ENCODE peak calls at places on chromosomes 12 and 14, in nine cellular contexts. O is NCI-H1694 treated with DMSO at 0.1 percent for 48 hours; J is fibroblast of the conjunctiva; D is WTC11; H is CD8-positive, alpha-beta T cell; A is stimulated activated CD8-positive, alpha-beta memory T cell treated with anti-CD3 and anti-CD28 coated beads, Interleukin-15, amount 100 ng/mL, for 24 hours; Y is endothelial cell; Z is MV-4-11; F is CD4-positive, alpha-beta T cell. M is an unnamed sample.

GRCh38 chr12:14696265-14696741 is at the start of gene GUCY2C:
- DNase-seq in O (no peak), J (no peak), D (no peak), H (no peak), A (no peak), Y (no peak), Z (no peak), F (no peak), M (no peak)

GRCh38 chr14:96189288-96189711 is 15.3 kb upstream of the BDKRB2 start:
- DNase-seq in O (no peak), J (peak; percentile 22), D (no peak), H (no peak), A (no peak), Y (no peak), Z (no peak), F (no peak), M (no peak)

GRCh38 chr12:97951717-97952116 is 489.1 kb downstream of the RMST start:
- DNase-seq in O (no peak), J (no peak), D (no peak), H (no peak), A (no peak), Y (no peak), Z (no peak), F (no peak), M (no peak)

GRCh38 chr12:47264951-47265350 is 185.2 kb upstream of the AMIGO2 start:
- DNase-seq in O (no peak), J (no peak), D (no peak), H (no peak), A (no peak), Y (no peak), Z (no peak), F (no peak), M (no peak)

GRCh38 chr14:91228112-91229004 is 16.1 kb downstream of the GPR68 start:
- DNase-seq in O (no peak), J (no peak), D (peak; percentile 71), H (peak; percentile 55), A (peak; percentile 52), Y (no peak), Z (peak; percentile 42), F (peak; percentile 41), M (no peak)

GRCh38 chr12:75779891-75780501 is 251.6 kb downstream of the PHLDA1 start:
- DNase-seq in O (no peak), J (no peak), D (no peak), H (no peak), A (no peak), Y (no peak), Z (no peak), F (no peak), M (no peak)

GRCh38 chr14:95162641-95163040 is 5.3 kb upstream of the DICER1 start:
- DNase-seq in O (no peak), J (no peak), D (no peak), H (no peak), A (no peak), Y (no peak), Z (no peak), F (no peak), M (no peak)

GRCh38 chr14:74881425-74882102 is at the start of gene DLST:
- DNase-seq in O (peak; percentile 86), J (peak; percentile 60), D (peak; percentile 89), H (peak; percentile 78), A (peak; percentile 75), Y (peak; percentile 88), Z (peak; percentile 78), F (peak; percentile 79), M (peak; percentile 76)

GRCh38 chr12:109530301-109530685 is 43.0 kb downstream of the MMAB start:
- DNase-seq in O (no peak), J (no peak), D (no peak), H (no peak), A (no peak), Y (no peak), Z (no peak), F (no peak), M (no peak)

GRCh38 chr12:119992129-119992705 is 3.2 kb downstream of the BICDL1 start:
- DNase-seq in O (no peak), J (no peak), D (no peak), H (no peak), A (no peak), Y (no peak), Z (no peak), F (no peak), M (no peak)

GRCh38 chr14:84006643-84007137 is 1523.3 kb upstream of the FLRT2 start:
- DNase-seq in O (no peak), J (no peak), D (no peak), H (no peak), A (no peak), Y (peak; percentile 56), Z (no peak), F (no peak), M (no peak)

GRCh38 chr14:94936901-94937321 is 167.0 kb upstream of the GSC start:
- DNase-seq in O (no peak), J (no peak), D (no peak), H (no peak), A (no peak), Y (no peak), Z (no peak), F (no peak), M (no peak)

GRCh38 chr14:61630399-61630798 is 64.9 kb upstream of the HIF1A start:
- DNase-seq in O (no peak), J (no peak), D (no peak), H (no peak), A (no peak), Y (no peak), Z (no peak), F (no peak), M (no peak)

GRCh38 chr14:68820999-68821683 is 28.3 kb upstream of the ZFP36L1 start:
- DNase-seq in O (no peak), J (no peak), D (no peak), H (no peak), A (no peak), Y (no peak), Z (no peak), F (no peak), M (no peak)

GRCh38 chr12:77325505-77325904 is 260.1 kb upstream of the E2F7 start:
- DNase-seq in O (no peak), J (no peak), D (peak; percentile 54), H (no peak), A (no peak), Y (peak; percentile 46), Z (no peak), F (no peak), M (no peak)

GRCh38 chr12:8914716-8915526 is 612 bp downstream of the PHC1 start:
- DNase-seq in O (peak; percentile 21), J (no peak), D (peak; percentile 73), H (peak; percentile 46), A (peak; percentile 23), Y (peak; percentile 57), Z (no peak), F (peak; percentile 46), M (peak; percentile 42)

GRCh38 chr12:65956056-65956738 is 131.9 kb downstream of the HMGA2 start:
- DNase-seq in O (no peak), J (no peak), D (no peak), H (no peak), A (no peak), Y (no peak), Z (peak; percentile 28), F (no peak), M (no peak)

GRCh38 chr12:100671396-100672074 is 98.1 kb downstream of the GAS2L3 start:
- DNase-seq in O (no peak), J (no peak), D (no peak), H (no peak), A (no peak), Y (no peak), Z (no peak), F (no peak), M (no peak)

GRCh38 chr12:106753526-106753925 is 21.0 kb upstream of the RIC8B start:
- DNase-seq in O (no peak), J (no peak), D (no peak), H (peak; percentile 50), A (peak; percentile 16), Y (no peak), Z (peak; percentile 66), F (no peak), M (no peak)

GRCh38 chr14:105748204-105748578 is 221.8 kb downstream of the TMEM121 start:
- DNase-seq in O (peak; percentile 94), J (no peak), D (no peak), H (no peak), A (no peak), Y (no peak), Z (no peak), F (no peak), M (no peak)

GRCh38 chr14:57355081-57355480 is 35.3 kb upstream of the NAA30 start:
- DNase-seq in O (no peak), J (no peak), D (no peak), H (no peak), A (no peak), Y (no peak), Z (no peak), F (no peak), M (no peak)

GRCh38 chr14:77059276-77059934 is 30.9 kb upstream of the IRF2BPL start:
- DNase-seq in O (no peak), J (peak; percentile 55), D (peak; percentile 61), H (no peak), A (no peak), Y (no peak), Z (peak; percentile 61), F (no peak), M (no peak)

GRCh38 chr12:118972982-118973381 is 8.4 kb upstream of the SRRM4 start:
- DNase-seq in O (no peak), J (no peak), D (no peak), H (no peak), A (no peak), Y (no peak), Z (no peak), F (no peak), M (no peak)

GRCh38 chr12:9759680-9760592 is 765 bp downstream of the CD69 start:
- DNase-seq in O (no peak), J (no peak), D (no peak), H (no peak), A (no peak), Y (no peak), Z (no peak), F (no peak), M (no peak)

GRCh38 chr14:31286456-31287293 is 79.1 kb upstream of the HECTD1 start:
- DNase-seq in O (no peak), J (no peak), D (peak; percentile 68), H (no peak), A (no peak), Y (no peak), Z (no peak), F (no peak), M (no peak)

GRCh38 chr12:113315358-113315757 is 19.6 kb downstream of the SLC8B1 start:
- DNase-seq in O (no peak), J (no peak), D (no peak), H (no peak), A (no peak), Y (no peak), Z (no peak), F (no peak), M (no peak)